ENCODE peak calls at places on chromosomes 3 and 15, in five cellular contexts. One of them, this sample, is unnamed.

GRCh38 chr15:100355342-100355741 is 13.6 kb upstream of the ADAMTS17 start:
- DNase-seq in M059J: no peak
- DNase-seq in GM10248: no peak
- DNase-seq in dorsolateral prefrontal cortex: no peak
- DNase-seq in ovary: no peak
- DNase-seq in this sample: no peak

GRCh38 chr15:77094397-77095030 is 23.6 kb upstream of the TSPAN3 start:
- DNase-seq in M059J: no peak
- DNase-seq in GM10248: no peak
- DNase-seq in dorsolateral prefrontal cortex: no peak
- DNase-seq in ovary: no peak
- DNase-seq in this sample: no peak

GRCh38 chr3:104750581-104750980 is 616.1 kb upstream of the ALCAM start:
- DNase-seq in M059J: no peak
- DNase-seq in GM10248: no peak
- DNase-seq in dorsolateral prefrontal cortex: no peak
- DNase-seq in ovary: no peak
- DNase-seq in this sample: no peak

GRCh38 chr3:99638244-99638948 is at the start of gene COL8A1:
- DNase-seq in M059J: peak; percentile 94
- DNase-seq in GM10248: no peak
- DNase-seq in dorsolateral prefrontal cortex: no peak
- DNase-seq in ovary: peak; percentile 63
- DNase-seq in this sample: peak; percentile 67

GRCh38 chr15:79049416-79049815 is 41.2 kb downstream of the RASGRF1 start:
- DNase-seq in M059J: no peak
- DNase-seq in GM10248: no peak
- DNase-seq in dorsolateral prefrontal cortex: no peak
- DNase-seq in ovary: no peak
- DNase-seq in this sample: no peak

GRCh38 chr3:155185623-155186022 is 105.5 kb downstream of the MME start:
- DNase-seq in M059J: peak; percentile 55
- DNase-seq in GM10248: no peak
- DNase-seq in dorsolateral prefrontal cortex: no peak
- DNase-seq in ovary: no peak
- DNase-seq in this sample: no peak

GRCh38 chr3:90040554-90040953 is 933.1 kb downstream of the EPHA3 start:
- DNase-seq in M059J: no peak
- DNase-seq in GM10248: no peak
- DNase-seq in dorsolateral prefrontal cortex: no peak
- DNase-seq in ovary: no peak
- DNase-seq in this sample: no peak

GRCh38 chr15:75713338-75713895 is 769 bp upstream of the CSPG4 start:
- DNase-seq in M059J: peak; percentile 49
- DNase-seq in GM10248: no peak
- DNase-seq in dorsolateral prefrontal cortex: no peak
- DNase-seq in ovary: no peak
- DNase-seq in this sample: no peak

GRCh38 chr15:78072080-78072892 is 5.2 kb downstream of the TBC1D2B start:
- DNase-seq in M059J: peak; percentile 68
- DNase-seq in GM10248: no peak
- DNase-seq in dorsolateral prefrontal cortex: no peak
- DNase-seq in ovary: no peak
- DNase-seq in this sample: no peak

GRCh38 chr3:139534992-139535879 is 4.3 kb downstream of the RBP1 start:
- DNase-seq in M059J: peak; percentile 90
- DNase-seq in GM10248: no peak
- DNase-seq in dorsolateral prefrontal cortex: no peak
- DNase-seq in ovary: peak; percentile 74
- DNase-seq in this sample: peak; percentile 80

GRCh38 chr3:107757140-107757539 is 234.4 kb downstream of the BBX start:
- DNase-seq in M059J: no peak
- DNase-seq in GM10248: no peak
- DNase-seq in dorsolateral prefrontal cortex: no peak
- DNase-seq in ovary: no peak
- DNase-seq in this sample: no peak

GRCh38 chr3:189630667-189631372 is 369 bp upstream of the TP63 start:
- DNase-seq in M059J: peak; percentile 27
- DNase-seq in GM10248: peak; percentile 29
- DNase-seq in dorsolateral prefrontal cortex: no peak
- DNase-seq in ovary: no peak
- DNase-seq in this sample: no peak

GRCh38 chr3:112358311-112358780 is 25.4 kb downstream of the CD200 start:
- DNase-seq in M059J: peak; percentile 16
- DNase-seq in GM10248: no peak
- DNase-seq in dorsolateral prefrontal cortex: no peak
- DNase-seq in ovary: no peak
- DNase-seq in this sample: no peak

GRCh38 chr3:130820976-130821375 is 72.9 kb upstream of the ATP2C1 start:
- DNase-seq in M059J: peak; percentile 89
- DNase-seq in GM10248: no peak
- DNase-seq in dorsolateral prefrontal cortex: no peak
- DNase-seq in ovary: no peak
- DNase-seq in this sample: no peak

GRCh38 chr15:59561547-59561946 is 50.0 kb upstream of the GCNT3 start:
- DNase-seq in M059J: no peak
- DNase-seq in GM10248: no peak
- DNase-seq in dorsolateral prefrontal cortex: no peak
- DNase-seq in ovary: no peak
- DNase-seq in this sample: no peak

GRCh38 chr3:129312021-129312639 is 33.5 kb downstream of the HMCES start:
- DNase-seq in M059J: peak; percentile 24
- DNase-seq in GM10248: no peak
- DNase-seq in dorsolateral prefrontal cortex: no peak
- DNase-seq in ovary: no peak
- DNase-seq in this sample: no peak

GRCh38 chr3:3560566-3561336 is 238.5 kb upstream of the LRRN1 start:
- DNase-seq in M059J: peak; percentile 13
- DNase-seq in GM10248: no peak
- DNase-seq in dorsolateral prefrontal cortex: no peak
- DNase-seq in ovary: no peak
- DNase-seq in this sample: no peak

GRCh38 chr3:73753985-73754384 is 129.2 kb upstream of the PDZRN3 start:
- DNase-seq in M059J: no peak
- DNase-seq in GM10248: no peak
- DNase-seq in dorsolateral prefrontal cortex: no peak
- DNase-seq in ovary: no peak
- DNase-seq in this sample: no peak

GRCh38 chr3:134302674-134303073 is 52.0 kb upstream of the RYK start:
- DNase-seq in M059J: no peak
- DNase-seq in GM10248: no peak
- DNase-seq in dorsolateral prefrontal cortex: no peak
- DNase-seq in ovary: no peak
- DNase-seq in this sample: no peak

GRCh38 chr15:89385596-89386242 is 51.1 kb upstream of the POLG start:
- DNase-seq in M059J: peak; percentile 93
- DNase-seq in GM10248: no peak
- DNase-seq in dorsolateral prefrontal cortex: no peak
- DNase-seq in ovary: no peak
- DNase-seq in this sample: no peak

GRCh38 chr15:58931985-58932384 is 1.5 kb downstream of the SLTM start:
- DNase-seq in M059J: peak; percentile 71
- DNase-seq in GM10248: peak; percentile 39
- DNase-seq in dorsolateral prefrontal cortex: no peak
- DNase-seq in ovary: no peak
- DNase-seq in this sample: no peak

GRCh38 chr3:27542469-27542868 is 58.3 kb upstream of the SLC4A7 start:
- DNase-seq in M059J: no peak
- DNase-seq in GM10248: no peak
- DNase-seq in dorsolateral prefrontal cortex: no peak
- DNase-seq in ovary: no peak
- DNase-seq in this sample: no peak

GRCh38 chr15:70559840-70560239 is 203.5 kb downstream of the UACA start:
- DNase-seq in M059J: no peak
- DNase-seq in GM10248: no peak
- DNase-seq in dorsolateral prefrontal cortex: no peak
- DNase-seq in ovary: no peak
- DNase-seq in this sample: no peak

GRCh38 chr3:93867425-93867824 is 106.3 kb downstream of the PROS1 start:
- DNase-seq in M059J: no peak
- DNase-seq in GM10248: no peak
- DNase-seq in dorsolateral prefrontal cortex: no peak
- DNase-seq in ovary: no peak
- DNase-seq in this sample: no peak

GRCh38 chr3:9280477-9281219 is 31.2 kb upstream of the SRGAP3 start:
- DNase-seq in M059J: peak; percentile 79
- DNase-seq in GM10248: no peak
- DNase-seq in dorsolateral prefrontal cortex: peak; percentile 19
- DNase-seq in ovary: no peak
- DNase-seq in this sample: no peak

GRCh38 chr3:39147711-39148115 is 5.7 kb downstream of the CSRNP1 start:
- DNase-seq in M059J: peak; percentile 65
- DNase-seq in GM10248: no peak
- DNase-seq in dorsolateral prefrontal cortex: no peak
- DNase-seq in ovary: peak; percentile 45
- DNase-seq in this sample: no peak

GRCh38 chr3:117719316-117719926 is 1009.8 kb downstream of the TUSC7 start:
- DNase-seq in M059J: peak; percentile 19
- DNase-seq in GM10248: peak; percentile 7
- DNase-seq in dorsolateral prefrontal cortex: no peak
- DNase-seq in ovary: no peak
- DNase-seq in this sample: no peak

GRCh38 chr3:79846148-79846933 is 78.5 kb upstream of the ROBO1 start:
- DNase-seq in M059J: no peak
- DNase-seq in GM10248: no peak
- DNase-seq in dorsolateral prefrontal cortex: no peak
- DNase-seq in ovary: no peak
- DNase-seq in this sample: no peak

GRCh38 chr3:45425237-45425933 is 37.0 kb downstream of the LARS2 start:
- DNase-seq in M059J: no peak
- DNase-seq in GM10248: no peak
- DNase-seq in dorsolateral prefrontal cortex: no peak
- DNase-seq in ovary: no peak
- DNase-seq in this sample: no peak

GRCh38 chr3:14145236-14145635 is 20.4 kb downstream of the TMEM43 start:
- DNase-seq in M059J: peak; percentile 68
- DNase-seq in GM10248: no peak
- DNase-seq in dorsolateral prefrontal cortex: no peak
- DNase-seq in ovary: no peak
- DNase-seq in this sample: no peak

GRCh38 chr3:156143136-156143535 is 22.8 kb downstream of the KCNAB1 start:
- DNase-seq in M059J: no peak
- DNase-seq in GM10248: no peak
- DNase-seq in dorsolateral prefrontal cortex: no peak
- DNase-seq in ovary: no peak
- DNase-seq in this sample: no peak

GRCh38 chr3:166190360-166190759 is 353.1 kb upstream of the BCHE start:
- DNase-seq in M059J: peak; percentile 60
- DNase-seq in GM10248: no peak
- DNase-seq in dorsolateral prefrontal cortex: no peak
- DNase-seq in ovary: no peak
- DNase-seq in this sample: no peak

GRCh38 chr3:187628169-187628568 is 42.0 kb downstream of the SST start:
- DNase-seq in M059J: no peak
- DNase-seq in GM10248: no peak
- DNase-seq in dorsolateral prefrontal cortex: no peak
- DNase-seq in ovary: no peak
- DNase-seq in this sample: no peak